ENCODE peak calls at places on chromosomes 4 and X, in four cellular contexts. I, A, E and F are unnamed samples.

GRCh38 chrX:103330601-103331397 is 760 bp downstream of the TCEAL7 start:
- DNase-seq in I (peak; percentile 4), E (no peak), A (no peak), F (no peak)

GRCh38 chr4:3657917-3658913 is 108.0 kb upstream of the ADRA2C start:
- DNase-seq in E (peak; percentile 16), A (no peak), I (peak; percentile 72), F (no peak)

GRCh38 chr4:104491396-104491821 is 3.3 kb downstream of the CXXC4 start:
- DNase-seq in I (peak; percentile 5), E (peak; percentile 27), A (peak; percentile 49), F (peak; percentile 26)

GRCh38 chr4:135267148-135267878 is 1065.7 kb upstream of the PABPC4L start:
- DNase-seq in E (no peak), A (no peak), I (no peak), F (no peak)

GRCh38 chr4:151712777-151713176 is 48.0 kb downstream of the GATB start:
- DNase-seq in I (no peak), E (no peak), A (no peak), F (no peak)

GRCh38 chrX:68114573-68115199 is 318.6 kb downstream of the OPHN1 start:
- DNase-seq in E (no peak), I (peak; percentile 43), A (no peak), F (peak; percentile 53)

GRCh38 chr4:152643153-152644035 is 36.4 kb downstream of the TMEM154 start:
- DNase-seq in E (no peak), I (no peak), A (no peak), F (no peak)

GRCh38 chr4:61985426-61985825 is 785.3 kb downstream of the ADGRL3 start:
- DNase-seq in E (no peak), I (no peak), A (no peak), F (no peak)

GRCh38 chr4:177508662-177509061 is 66.4 kb upstream of the AGA start:
- DNase-seq in I (no peak), A (no peak), E (no peak), F (no peak)

GRCh38 chr4:41418444-41418843 is 119.5 kb upstream of the LIMCH1 start:
- DNase-seq in E (peak; percentile 67), A (no peak), I (no peak), F (no peak)

GRCh38 chrX:149641832-149642231 is 10.2 kb upstream of the TMEM185A start:
- DNase-seq in A (no peak), I (peak; percentile 5), E (no peak), F (no peak)

GRCh38 chr4:56731857-56732256 is 50.8 kb upstream of the HOPX start:
- DNase-seq in A (peak; percentile 35), E (peak; percentile 10), I (no peak), F (peak; percentile 19)

GRCh38 chrX:23900220-23900797 is 7.4 kb downstream of the APOO start:
- DNase-seq in E (no peak), A (no peak), I (peak; percentile 58), F (peak; percentile 49)